ENCODE peak calls at places on chromosomes 2 and 18, in five cellular contexts. U is fibroblast of mammary gland, M is ureter, T is GM12865, Y is PC-3. O is an unnamed sample.

GRCh38 chr2:239937866-239938640 is 87.1 kb downstream of the NDUFA10 start:
- DNase-seq in Y (no peak), T (no peak), U (no peak), M (no peak), O (no peak)

GRCh38 chr18:76468345-76469275 is 26.4 kb downstream of the ZNF516 start:
- DNase-seq in Y (no peak), U (no peak), M (no peak), T (no peak), O (no peak)

GRCh38 chr2:33208400-33208799 is 261.6 kb downstream of the LTBP1 start:
- DNase-seq in T (no peak), Y (no peak), M (no peak), U (no peak), O (no peak)

GRCh38 chr2:196331143-196331542 is 159.8 kb upstream of the STK17B start:
- DNase-seq in U (peak), Y (peak), M (no peak), T (no peak), O (peak)

GRCh38 chr2:224650815-224651439 is 65.2 kb downstream of the CCDC195 start:
- DNase-seq in Y (peak), M (no peak), T (peak), U (peak), O (peak)

GRCh38 chr2:38505779-38506178 is 96.9 kb downstream of the HNRNPLL start:
- DNase-seq in M (peak), T (peak), U (peak), Y (peak), O (no peak)

GRCh38 chr2:12928706-12929291 is 212.1 kb downstream of the TRIB2 start:
- DNase-seq in M (no peak), U (no peak), T (no peak), Y (peak), O (no peak)

GRCh38 chr2:165990846-165991245 is 37.3 kb upstream of the TTC21B start:
- DNase-seq in M (no peak), T (no peak), U (no peak), Y (no peak), O (no peak)

GRCh38 chr2:20334645-20335203 is 15.9 kb downstream of the PUM2 start:
- DNase-seq in T (no peak), M (no peak), U (peak), Y (peak), O (no peak)

GRCh38 chr18:10927980-10928605 is 221.3 kb downstream of the PIEZO2 start:
- DNase-seq in M (no peak), Y (no peak), T (peak), U (peak), O (no peak)

GRCh38 chr18:34697891-34698290 is 12.2 kb upstream of the DTNA start:
- DNase-seq in T (peak), U (no peak), M (no peak), Y (no peak), O (no peak)

GRCh38 chr2:1321297-1321696 is 92.0 kb upstream of the TPO start:
- DNase-seq in M (no peak), T (no peak), Y (no peak), U (no peak), O (no peak)

GRCh38 chr2:138500592-138501426 is 761 bp upstream of the SPOPL start:
- DNase-seq in M (no peak), U (no peak), Y (no peak), T (peak), O (no peak)

GRCh38 chr2:233061007-233061590 is 957 bp downstream of the INPP5D start:
- DNase-seq in M (peak), Y (no peak), U (no peak), T (peak), O (no peak)

GRCh38 chr2:124025349-124025720 is 248 bp downstream of the CNTNAP5 start:
- DNase-seq in Y (no peak), U (no peak), M (no peak), T (no peak), O (no peak)

GRCh38 chr2:109079590-109079989 is 49.4 kb upstream of the SH3RF3 start:
- DNase-seq in Y (no peak), U (no peak), M (no peak), T (no peak), O (no peak)

O was measured in NCI-H2227 treated with DMSO at 0.1 percent for 48 hours.